ENCODE peak calls at places on chromosomes 4 and X, in six cellular contexts. Y is sigmoid colon, M is suprapubic skin, H is SK-N-SH, W is A549, N is tibial nerve. G is an unnamed sample.

GRCh38 chr4:160299177-160299576 is 1196.3 kb downstream of the RAPGEF2 start:
- DNase-seq in H (peak; percentile 4), W (no peak), M (no peak), Y (no peak), N (no peak), G (no peak)

GRCh38 chr4:71262161-71262560 is 76.7 kb upstream of the SLC4A4 start:
- DNase-seq in N (no peak), H (no peak), W (no peak), M (no peak), Y (no peak), G (no peak)

GRCh38 chr4:151257704-151258103 is 19.3 kb upstream of the PRSS48 start:
- DNase-seq in M (no peak), N (no peak), W (no peak), Y (no peak), H (no peak), G (no peak)

GRCh38 chrX:42246814-42247213 is 323.5 kb upstream of the CASK start:
- DNase-seq in N (no peak), Y (no peak), M (no peak), W (no peak), H (no peak), G (no peak)

GRCh38 chr4:20203508-20203907 is 48.2 kb upstream of the SLIT2 start:
- DNase-seq in M (no peak), Y (no peak), N (no peak), H (no peak), W (no peak), G (no peak)

GRCh38 chr4:3026531-3026930 is 47.8 kb downstream of the HTT-AS start:
- DNase-seq in W (no peak), M (no peak), N (no peak), Y (no peak), H (no peak), G (no peak)

GRCh38 chr4:95263391-95263790 is 285.4 kb downstream of the UNC5C start:
- DNase-seq in Y (no peak), H (no peak), M (no peak), W (no peak), N (no peak), G (no peak)

GRCh38 chr4:70225824-70226223 is at the start of gene FDCSP:
- DNase-seq in Y (no peak), H (no peak), N (no peak), M (no peak), W (no peak), G (no peak)

GRCh38 chr4:140326395-140326993 is 47.0 kb upstream of the SCOC start:
- DNase-seq in H (peak; percentile 54), W (peak; percentile 9), Y (no peak), N (peak; percentile 40), M (no peak), G (no peak)

GRCh38 chrX:9249452-9249851 is 215.4 kb upstream of the TBL1X start:
- DNase-seq in W (no peak), M (no peak), H (no peak), Y (no peak), N (no peak), G (no peak)

GRCh38 chr4:188987011-188987410 is 847.8 kb downstream of the TRIML1 start:
- DNase-seq in W (no peak), M (no peak), H (no peak), Y (no peak), N (no peak), G (no peak)

GRCh38 chr4:122625156-122625555 is 4.3 kb upstream of the IL21 start:
- DNase-seq in N (no peak), W (no peak), M (no peak), Y (no peak), H (no peak), G (no peak)

GRCh38 chr4:124851741-124852140 is 139.2 kb upstream of the ANKRD50 start:
- DNase-seq in W (no peak), M (no peak), N (no peak), Y (no peak), H (no peak), G (no peak)

GRCh38 chr4:148443550-148444295 is 1.5 kb upstream of the NR3C2 start:
- DNase-seq in M (no peak), W (no peak), N (peak; percentile 33), Y (peak; percentile 83), H (peak; percentile 38), G (no peak)

GRCh38 chr4:44421330-44421729 is 27.3 kb downstream of the KCTD8 start:
- DNase-seq in H (no peak), W (no peak), N (no peak), Y (no peak), M (no peak), G (no peak)

GRCh38 chr4:25863347-25863784 is 578 bp upstream of the SEL1L3 start:
- DNase-seq in N (no peak), W (peak; percentile 19), M (no peak), H (peak; percentile 57), Y (no peak), G (no peak)

GRCh38 chr4:162502109-162502508 is 338.3 kb upstream of the FSTL5 start:
- DNase-seq in Y (no peak), W (no peak), M (no peak), N (no peak), H (no peak), G (no peak)

GRCh38 chr4:184100297-184100885 is 117.3 kb downstream of the ENPP6 start:
- DNase-seq in Y (no peak), W (peak; percentile 23), N (no peak), H (peak; percentile 93), M (no peak), G (no peak)

GRCh38 chr4:139214039-139214534 is 37.1 kb upstream of the ELF2 start:
- DNase-seq in H (no peak), N (peak; percentile 30), M (no peak), Y (no peak), W (no peak), G (no peak)

GRCh38 chrX:45628041-45628440 is 427.4 kb upstream of the DIPK2B start:
- DNase-seq in M (no peak), W (no peak), Y (no peak), N (no peak), H (no peak), G (no peak)

GRCh38 chrX:17052210-17052609 is 105.8 kb downstream of the REPS2 start:
- DNase-seq in N (no peak), H (no peak), M (no peak), Y (no peak), W (no peak), G (no peak)

DNA sequence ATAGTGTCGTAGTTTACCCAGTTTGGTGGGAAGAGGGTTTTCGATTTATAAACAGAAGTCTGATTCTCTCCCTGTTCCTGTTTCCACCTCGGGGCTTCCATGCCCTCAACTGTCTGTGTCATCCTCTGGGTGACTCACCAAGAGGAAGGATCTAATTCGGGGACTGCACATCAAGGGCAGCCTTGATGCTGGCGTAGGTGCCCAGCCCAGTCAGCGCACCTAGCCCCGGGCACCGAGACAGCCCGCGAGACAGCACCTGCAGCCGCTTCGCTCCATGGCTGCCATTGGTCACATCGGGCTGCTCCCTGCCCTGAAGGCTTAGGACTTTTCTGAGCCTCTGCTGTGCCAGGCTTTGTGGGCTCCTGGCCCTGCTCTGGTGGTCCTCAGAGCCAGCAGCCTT is 7.8 kb downstream of the ABCD1 start:
- DNase-seq in N (no peak), W (no peak), H (no peak), M (no peak), Y (no peak), G (no peak)
- H3K4me1 ChIP-seq in N (no peaks in the 10 kb centered on the region), W (no peaks in the 10 kb centered on the region), H (peaks cover 13% of the 10 kb centered on the region), M (peaks cover 10% of the 10 kb centered on the region), Y (no peaks in the 10 kb centered on the region), G (peaks cover 18% of the 10 kb centered on the region)

DNA sequence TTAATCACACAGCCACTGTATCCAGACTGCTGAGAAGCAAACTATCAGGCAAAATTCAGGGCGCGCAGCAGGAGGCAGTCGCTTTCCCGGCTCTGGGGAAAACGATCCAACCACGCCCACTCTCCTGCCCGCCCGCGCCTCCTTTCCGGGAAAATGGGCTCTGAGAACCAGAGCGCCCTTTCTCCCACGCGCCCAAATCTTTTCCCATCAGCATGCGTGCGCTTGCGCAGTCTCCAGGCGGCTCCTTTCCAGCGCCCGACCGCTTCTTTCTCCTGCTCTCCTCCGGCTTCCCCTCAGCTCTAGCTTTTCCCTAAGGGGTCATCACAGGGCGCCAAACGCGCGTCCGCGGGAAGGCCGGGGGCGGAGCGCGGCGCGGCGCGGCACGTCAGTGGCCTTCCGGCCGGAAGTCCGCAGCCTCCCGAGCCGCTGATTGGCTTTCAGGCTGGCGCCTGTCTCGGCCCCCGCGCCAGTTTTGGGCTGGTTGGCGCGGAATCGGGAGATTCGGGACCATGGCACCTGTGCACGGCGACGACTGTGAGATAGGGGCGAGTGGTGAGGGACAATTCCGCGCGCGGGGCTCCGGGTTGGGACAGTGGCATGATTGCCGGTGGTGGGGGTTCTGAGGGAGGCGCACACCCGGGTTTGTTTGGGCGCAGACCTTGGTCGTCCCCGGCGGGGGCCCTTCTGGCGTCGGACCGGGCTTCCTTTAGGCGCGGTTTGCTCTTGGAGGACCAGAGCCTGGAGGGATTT is at the start of gene POLA1:
- DNase-seq in W (peak; percentile 84), M (peak; percentile 91), Y (peak; percentile 96), N (peak; percentile 78), H (peak; percentile 88), G (peak; percentile 95)
- TF ChIP-seq EP300 in W (no peak), M (no peak), Y (no peak), N (no peak), H (no peak), G (no peak)

GRCh38 chr4:153572609-153573008 is 106.4 kb downstream of the TMEM131L start:
- DNase-seq in N (no peak), M (no peak), Y (no peak), H (no peak), W (no peak), G (no peak)

GRCh38 chr4:153571006-153571545 is 104.9 kb downstream of the TMEM131L start:
- DNase-seq in H (no peak), N (no peak), M (no peak), Y (no peak), W (no peak), G (no peak)

GRCh38 chr4:153573221-153573620 is 107.1 kb downstream of the TMEM131L start:
- DNase-seq in W (no peak), N (no peak), M (no peak), Y (peak; percentile 75), H (no peak), G (no peak)

GRCh38 chr4:153566751-153567150 is 100.6 kb downstream of the TMEM131L start:
- DNase-seq in H (no peak), M (no peak), Y (no peak), W (no peak), N (no peak), G (no peak)

DNA sequence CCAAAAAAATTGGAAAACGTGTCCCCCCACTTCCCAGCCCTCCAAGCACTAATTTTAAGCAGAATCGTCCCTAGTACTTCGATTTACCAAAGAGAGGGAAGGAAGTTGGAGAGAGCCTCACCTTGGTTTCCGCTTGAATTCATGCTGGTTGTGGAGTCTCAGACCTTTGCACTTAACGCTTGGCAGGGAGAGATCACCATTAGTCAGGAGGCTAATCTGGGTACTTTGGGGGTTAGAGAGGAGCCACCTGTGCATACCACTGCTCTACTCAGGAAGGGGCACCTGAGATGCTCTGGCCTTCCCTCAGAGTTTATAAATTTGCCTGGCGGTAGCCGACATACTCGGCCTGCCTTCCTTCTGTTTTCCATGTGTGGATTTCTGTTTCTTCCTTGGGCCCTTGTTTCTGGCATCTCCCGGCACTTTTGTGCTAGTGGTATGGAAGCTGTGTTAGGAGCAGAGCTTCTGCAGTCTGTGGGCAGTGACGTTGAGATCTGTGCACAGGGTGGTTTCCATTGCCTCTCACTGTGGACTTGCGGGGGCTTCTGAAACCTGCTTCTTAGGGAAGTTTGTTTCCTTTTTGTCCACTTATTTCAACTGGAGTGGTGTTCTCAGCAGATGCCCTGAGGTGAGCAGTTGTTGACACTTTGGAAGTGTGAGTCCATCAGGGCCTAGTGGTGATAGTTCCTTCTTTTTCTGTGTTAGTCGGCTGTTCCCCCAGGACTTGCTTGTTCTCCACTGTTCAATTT is 104.2 kb downstream of the TMEM131L start:
- DNase-seq in H (no peak), Y (no peak), M (no peak), W (no peak), N (no peak), G (no peak)
- H3K4me1 ChIP-seq in H (no peaks in the 10 kb centered on the region), Y (no peaks in the 10 kb centered on the region), M (peaks cover 13% of the 10 kb centered on the region), W (peaks cover 3% of the 10 kb centered on the region), N (no peaks in the 10 kb centered on the region), G (peaks cover 53% of the 10 kb centered on the region)

GRCh38 chr4:92629302-92629701 is 325.5 kb downstream of the GRID2 start:
- DNase-seq in W (no peak), M (no peak), H (no peak), Y (no peak), N (no peak), G (no peak)
- TF ChIP-seq EP300 in W (no peak), M (no peak), H (no peak), Y (no peak), N (no peak), G (no peak)